ENCODE peak calls at places on chromosomes 7 and 10, in five cellular contexts. D is trophoblast cell, H is mesenchymal stem cell, Q is H9, J is H1. K is an unnamed sample.

GRCh38 chr7:78912781-78913180 is 540.7 kb downstream of the MAGI2 start:
- DNase-seq in D (no peak), H (no peak), Q (no peak), J (no peak), K (no peak)

GRCh38 chr7:157423886-157424565 is 87.2 kb downstream of the DNAJB6 start:
- DNase-seq in D (no peak), H (no peak), Q (no peak), J (no peak), K (no peak)

GRCh38 chr10:119360181-119360921 is 153.0 kb downstream of the GRK5 start:
- DNase-seq in D (no peak), H (peak), Q (no peak), J (no peak), K (no peak)

GRCh38 chr7:39609084-39609461 is 14.3 kb upstream of the RALA start:
- DNase-seq in D (no peak), H (no peak), Q (no peak), J (no peak), K (no peak)

GRCh38 chr10:62690703-62691102 is 113.8 kb upstream of the ADO start:
- DNase-seq in D (no peak), H (no peak), Q (peak), J (peak), K (no peak)

GRCh38 chr10:110420401-110421193 is 77.1 kb upstream of the DUSP5 start:
- DNase-seq in D (no peak), H (peak), Q (no peak), J (no peak), K (no peak)

GRCh38 chr7:132125872-132126595 is 450.2 kb downstream of the PLXNA4 start:
- DNase-seq in D (no peak), H (no peak), Q (no peak), J (no peak), K (no peak)

GRCh38 chr10:87089746-87090145 is 4.9 kb downstream of the GLUD1 start:
- DNase-seq in D (no peak), H (no peak), Q (no peak), J (no peak), K (no peak)

GRCh38 chr7:112421666-112422486 is 28.4 kb upstream of the IFRD1 start:
- DNase-seq in D (no peak), H (no peak), Q (peak), J (no peak), K (no peak)

GRCh38 chr10:3754727-3755439 is 30.1 kb downstream of the KLF6 start:
- DNase-seq in D (peak), H (peak), Q (peak), J (no peak), K (no peak)

GRCh38 chr7:157831143-157831900 is 494.5 kb downstream of the DNAJB6 start:
- DNase-seq in D (no peak), H (no peak), Q (no peak), J (no peak), K (no peak)

GRCh38 chr10:120685136-120685535 is 166.0 kb upstream of the WDR11 start:
- DNase-seq in D (no peak), H (no peak), Q (no peak), J (no peak), K (no peak)

GRCh38 chr7:140635345-140635744 is 5.3 kb downstream of the DENND2A start:
- DNase-seq in D (no peak), H (no peak), Q (peak), J (peak), K (no peak)

GRCh38 chr10:50367732-50368131 is 116.4 kb upstream of the ASAH2 start:
- DNase-seq in D (no peak), H (peak), Q (peak), J (no peak), K (no peak)

GRCh38 chr7:157497744-157498541 is 161.1 kb downstream of the DNAJB6 start:
- DNase-seq in D (no peak), H (no peak), Q (peak), J (peak), K (no peak)

GRCh38 chr10:42781893-42782445 is 626 bp upstream of the BMS1 start:
- DNase-seq in D (no peak), H (no peak), Q (no peak), J (no peak), K (no peak)

GRCh38 chr7:27104244-27105149 is 2.0 kb upstream of the HOXA2 start:
- DNase-seq in D (no peak), H (peak), Q (no peak), J (no peak), K (no peak)
- H4K91ac ChIP-seq in D (no peak), H (no peak), Q (no peak), J (no peak), K (no peak)

GRCh38 chr7:36847946-36848345 is 123.7 kb upstream of the AOAH start:
- DNase-seq in D (no peak), H (no peak), Q (no peak), J (no peak), K (no peak)

GRCh38 chr7:36854652-36855051 is 130.4 kb upstream of the AOAH start:
- DNase-seq in D (no peak), H (no peak), Q (no peak), J (no peak), K (no peak)

GRCh38 chr7:36852931-36853330 is 128.6 kb upstream of the AOAH start:
- DNase-seq in D (no peak), H (no peak), Q (no peak), J (no peak), K (no peak)

GRCh38 chr7:36852017-36852416 is 127.7 kb upstream of the AOAH start:
- DNase-seq in D (no peak), H (no peak), Q (no peak), J (no peak), K (no peak)

GRCh38 chr7:36851382-36851781 is 127.1 kb upstream of the AOAH start:
- DNase-seq in D (no peak), H (no peak), Q (no peak), J (no peak), K (no peak)
- H2BK12ac ChIP-seq in D (no peak), H (no peak), Q (no peak), J (no peak), K (no peak)

GRCh38 chr10:13869295-13869664 is 282.5 kb downstream of the PRPF18 start:
- DNase-seq in D (no peak), H (no peak), Q (no peak), J (no peak), K (no peak)

GRCh38 chr10:13872411-13872810 is 285.6 kb downstream of the PRPF18 start:
- DNase-seq in D (no peak), H (no peak), Q (no peak), J (no peak), K (no peak)

GRCh38 chr10:13873201-13873600 is 286.4 kb downstream of the PRPF18 start:
- DNase-seq in D (no peak), H (no peak), Q (no peak), J (no peak), K (no peak)

GRCh38 chr10:13871087-13871486 is 284.3 kb downstream of the PRPF18 start:
- DNase-seq in D (no peak), H (no peak), Q (no peak), J (no peak), K (no peak)

GRCh38 chr10:13871698-13872280 is 285.0 kb downstream of the PRPF18 start:
- DNase-seq in D (no peak), H (no peak), Q (no peak), J (no peak), K (no peak)
- H2BK120ac ChIP-seq in D (no peak), H (no peak), Q (no peak), J (no peak), K (no peak)

DNA sequence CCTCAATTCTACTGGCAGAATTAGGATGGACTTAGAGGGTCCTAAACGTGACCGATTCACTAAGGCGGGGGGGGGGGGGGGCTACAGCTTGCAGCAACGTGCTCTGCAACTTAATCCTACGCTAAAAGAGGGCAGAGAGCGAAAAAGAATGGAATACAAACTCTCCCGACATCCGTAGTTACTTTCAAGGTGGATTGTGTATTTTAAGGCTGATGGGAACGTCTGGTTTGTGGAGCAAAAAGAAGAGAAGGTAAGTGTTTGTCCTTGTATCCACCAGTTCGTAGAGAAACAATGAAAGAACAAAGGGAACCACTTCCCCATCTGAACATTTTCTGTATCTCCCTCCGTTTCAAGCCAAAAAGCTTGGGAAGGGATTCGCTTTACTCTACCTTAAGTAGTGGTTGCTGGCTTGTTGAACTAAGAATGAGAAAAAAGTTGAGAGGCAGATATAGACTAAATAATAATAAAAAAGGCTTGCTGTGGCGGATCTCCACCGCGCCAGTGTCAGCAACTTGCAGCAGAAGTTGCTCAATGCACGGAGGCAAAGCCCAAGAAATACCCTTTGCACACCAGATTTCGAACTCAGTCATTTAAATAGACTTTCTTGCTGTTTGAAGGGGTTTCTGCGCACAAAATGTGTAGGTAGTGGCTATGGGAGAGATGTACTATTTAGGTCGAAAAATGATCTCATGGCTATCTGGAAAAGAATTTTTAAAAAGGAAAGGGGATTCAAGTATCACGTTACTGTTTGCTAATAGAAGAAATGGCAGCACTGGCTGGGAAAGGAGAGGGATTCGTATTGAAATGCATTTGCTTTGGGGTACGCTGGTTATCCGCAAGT is 736 bp downstream of the SKIDA1 start:
- DNase-seq in D (no peak), H (peak), Q (no peak), J (peak), K (no peak)
- H4K91ac ChIP-seq in D (peak), H (peak), Q (no peak), J (peak), K (no peak)

GRCh38 chr7:2759736-2760097 is 71.7 kb downstream of the AMZ1 start:
- DNase-seq in D (no peak), H (no peak), Q (no peak), J (no peak), K (no peak)

GRCh38 chr7:2758673-2759603 is 70.9 kb downstream of the AMZ1 start:
- DNase-seq in D (no peak), H (no peak), Q (no peak), J (peak), K (no peak)

GRCh38 chr7:2757904-2758672 is 70.1 kb downstream of the AMZ1 start:
- DNase-seq in D (peak), H (peak), Q (no peak), J (no peak), K (no peak)

GRCh38 chr7:2754912-2755311 is 66.9 kb downstream of the AMZ1 start:
- DNase-seq in D (no peak), H (no peak), Q (no peak), J (peak), K (no peak)

GRCh38 chr7:2757361-2757903 is 69.4 kb downstream of the AMZ1 start:
- DNase-seq in D (no peak), H (no peak), Q (no peak), J (peak), K (no peak)
- H2BK12ac ChIP-seq in D (peak), H (peak), Q (no peak), J (no peak), K (no peak)

GRCh38 chr10:78248651-78249464 is 215.2 kb downstream of the RPS24 start:
- DNase-seq in D (no peak), H (no peak), Q (no peak), J (no peak), K (no peak)

GRCh38 chr10:78247821-78248220 is 214.2 kb downstream of the RPS24 start:
- DNase-seq in D (no peak), H (no peak), Q (no peak), J (no peak), K (no peak)

GRCh38 chr10:78251041-78251434 is 217.4 kb downstream of the RPS24 start:
- DNase-seq in D (no peak), H (no peak), Q (no peak), J (no peak), K (no peak)

GRCh38 chr10:78249690-78250089 is 216.0 kb downstream of the RPS24 start:
- DNase-seq in D (no peak), H (no peak), Q (no peak), J (no peak), K (no peak)

GRCh38 chr10:78250313-78251040 is 216.8 kb downstream of the RPS24 start:
- DNase-seq in D (no peak), H (no peak), Q (no peak), J (no peak), K (no peak)
- H2BK120ac ChIP-seq in D (no peak), H (no peak), Q (no peak), J (no peak), K (no peak)

GRCh38 chr7:142441074-142441403 is 183.2 kb upstream of the PRSS58 start:
- DNase-seq in D (no peak), H (no peak), Q (no peak), J (no peak), K (no peak)

GRCh38 chr7:142439739-142440138 is 181.9 kb upstream of the PRSS58 start:
- DNase-seq in D (no peak), H (no peak), Q (no peak), J (no peak), K (no peak)

GRCh38 chr7:142440219-142441073 is 182.6 kb upstream of the PRSS58 start:
- DNase-seq in D (peak), H (peak), Q (no peak), J (no peak), K (no peak)

GRCh38 chr7:142445019-142445686 is 187.3 kb upstream of the PRSS58 start:
- DNase-seq in D (no peak), H (no peak), Q (peak), J (peak), K (peak)

DNA sequence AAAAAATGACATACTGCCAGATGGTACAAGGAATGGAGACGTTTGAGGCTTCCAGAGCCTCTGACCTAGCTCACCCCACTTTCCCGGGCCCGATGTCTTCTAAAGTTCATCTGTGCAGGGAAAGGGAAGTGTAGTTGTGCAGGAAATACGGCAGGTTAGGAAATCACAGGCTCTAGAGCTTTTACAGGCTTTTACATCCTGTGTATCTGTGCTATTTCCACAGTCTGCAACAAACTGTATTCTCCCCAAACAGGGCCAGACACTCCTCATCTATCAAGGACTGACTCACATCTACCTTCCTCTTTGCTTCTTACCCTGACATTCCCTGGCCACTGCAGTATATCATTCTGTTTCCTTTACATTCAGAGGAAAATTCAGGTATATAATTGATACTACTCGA is 185.8 kb upstream of the PRSS58 start:
- DNase-seq in D (no peak), H (peak), Q (no peak), J (no peak), K (no peak)
- H4K91ac ChIP-seq in D (no peak), H (no peak), Q (no peak), J (no peak), K (no peak)

K was measured in neuronal stem cell.